ENCODE peak calls at places on chromosome 20, in eight cellular contexts. U is right lobe of liver, P is SK-N-SH, L is fibroblast of mammary gland, J is cardiac fibroblast, N is AG04450, R is left lung, V is psoas muscle. I is an unnamed sample.

GRCh38 chr20:19823216-19823615 is 65.2 kb downstream of the RIN2 start:
- DNase-seq in R (no peak), V (no peak), P (no peak), U (no peak), J (no peak), L (peak), N (no peak), I (no peak)

GRCh38 chr20:63494420-63495166 is 4.3 kb downstream of the EEF1A2 start:
- DNase-seq in J (no peak), U (peak), P (no peak), V (peak), L (no peak), N (no peak), R (peak), I (no peak)

GRCh38 chr20:63091901-63092659 is 85.3 kb upstream of the BHLHE23 start:
- DNase-seq in L (no peak), N (no peak), J (no peak), P (no peak), U (peak), R (peak), V (peak), I (peak)

GRCh38 chr20:6828794-6829423 is 61.4 kb downstream of the BMP2 start:
- DNase-seq in L (peak), J (peak), N (peak), U (no peak), V (peak), P (peak), R (no peak), I (peak)

GRCh38 chr20:4369798-4370124 is 351.9 kb upstream of the PRND start:
- DNase-seq in U (no peak), V (no peak), R (no peak), P (no peak), N (no peak), J (no peak), L (no peak), I (no peak)

GRCh38 chr20:61185841-61186601 is 66.0 kb upstream of the CDH4 start:
- DNase-seq in U (no peak), N (peak), P (no peak), L (peak), J (peak), V (no peak), R (no peak), I (peak)

GRCh38 chr20:50108571-50109235 is 4.2 kb downstream of the UBE2V1 start:
- DNase-seq in J (no peak), V (no peak), L (no peak), N (no peak), U (no peak), R (no peak), P (no peak), I (peak)

GRCh38 chr20:36262440-36262839 is 26.2 kb downstream of the AAR2 start:
- DNase-seq in P (no peak), U (no peak), R (no peak), N (no peak), V (peak), L (no peak), J (no peak), I (no peak)

GRCh38 chr20:37914672-37915433 is 11.9 kb downstream of the VSTM2L start:
- DNase-seq in N (no peak), V (no peak), L (no peak), P (peak), U (no peak), J (no peak), R (no peak), I (no peak)

DNA sequence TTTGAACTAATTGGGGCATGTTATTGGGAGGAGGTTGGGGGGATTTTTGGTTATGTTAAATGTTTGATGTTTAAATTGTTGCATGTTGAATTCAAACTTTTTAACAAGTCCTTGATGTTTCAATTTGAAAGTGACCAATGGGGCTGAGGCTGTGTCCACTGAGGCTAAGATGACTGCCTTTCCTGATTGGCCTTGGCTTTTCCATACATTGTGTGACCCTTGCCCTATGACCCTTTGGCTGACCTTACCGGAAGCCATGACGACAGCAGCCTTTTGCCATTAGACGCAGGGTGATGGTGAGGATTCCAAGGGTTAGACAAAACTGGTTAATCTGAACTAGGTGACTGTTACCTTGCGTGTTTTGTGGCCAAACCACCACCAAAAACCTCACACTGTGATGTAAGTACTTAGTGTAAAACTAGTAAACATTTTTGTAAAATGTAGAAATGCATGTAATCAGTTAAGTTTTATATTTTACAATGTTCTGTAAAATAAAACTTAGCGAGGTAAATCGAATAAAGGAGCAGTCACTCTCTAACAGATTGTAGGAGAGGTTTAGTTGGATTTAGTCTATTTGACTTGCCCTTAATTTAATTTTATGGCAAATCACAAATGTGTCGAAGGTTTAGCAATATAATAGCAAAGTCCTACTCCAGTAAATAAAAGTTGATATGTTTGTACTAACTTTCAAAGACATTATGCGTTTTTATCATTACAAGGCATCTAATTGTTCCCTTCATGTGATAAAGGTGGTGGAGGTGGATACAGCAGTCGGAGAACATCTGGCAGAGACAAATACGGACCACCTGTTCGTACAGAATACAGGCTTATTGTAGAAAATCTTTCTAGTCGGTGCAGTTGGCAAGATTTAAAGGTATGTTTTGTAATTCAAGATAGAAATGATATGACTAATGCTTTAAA is 1.6 kb downstream of the SRSF6 start:
- DNase-seq in J (peak), L (peak), N (no peak), P (no peak), R (no peak), V (no peak), U (no peak), I (peak)
- H3K4me3 ChIP-seq in J (peak), L (peak), N (peak), P (peak), R (peak), V (peak), U (peak), I (peak)

DNA sequence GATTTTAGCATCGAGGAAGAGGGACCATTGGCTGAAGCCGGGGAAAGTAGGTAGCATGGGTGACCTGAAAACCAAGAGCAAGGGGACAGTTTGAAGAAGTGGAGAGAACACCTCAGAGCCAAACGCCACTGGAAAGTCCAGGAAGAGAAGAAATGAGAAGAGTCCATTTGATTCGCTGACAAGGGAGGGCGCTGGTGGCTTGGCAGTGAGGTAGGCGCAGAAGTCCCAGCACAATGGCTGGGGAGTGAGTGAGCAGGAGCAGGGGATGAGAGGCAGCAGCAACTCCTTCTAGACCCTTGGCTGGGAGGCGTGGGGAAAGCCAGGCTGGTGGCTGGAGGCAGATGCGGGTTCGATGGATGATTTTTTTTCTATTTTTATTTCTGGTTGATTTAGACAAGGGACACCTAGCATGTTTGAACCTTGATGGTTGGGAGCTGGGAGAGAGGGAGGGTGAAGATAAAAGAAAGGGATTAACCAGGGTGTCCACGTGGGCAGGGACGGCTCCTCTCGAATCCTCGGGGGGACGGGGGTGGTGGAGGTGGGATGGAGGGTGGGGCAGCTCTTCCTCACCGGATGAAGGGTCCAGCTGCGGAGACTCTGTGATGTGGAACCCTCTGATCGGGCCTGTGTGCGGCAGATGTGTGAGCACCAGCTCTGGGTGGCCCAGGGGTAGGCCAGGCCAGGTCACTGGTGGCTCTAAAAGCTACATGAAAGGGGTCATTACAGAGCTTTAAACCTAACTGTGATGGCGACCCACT is 164.2 kb downstream of the NFATC2 start:
- DNase-seq in J (no peak), V (no peak), U (no peak), P (no peak), N (no peak), R (no peak), L (no peak), I (no peak)
- TF ChIP-seq CTCF in J (no peak), V (no peak), U (no peak), P (peak), N (no peak), R (no peak), L (peak), I (no peak)

DNA sequence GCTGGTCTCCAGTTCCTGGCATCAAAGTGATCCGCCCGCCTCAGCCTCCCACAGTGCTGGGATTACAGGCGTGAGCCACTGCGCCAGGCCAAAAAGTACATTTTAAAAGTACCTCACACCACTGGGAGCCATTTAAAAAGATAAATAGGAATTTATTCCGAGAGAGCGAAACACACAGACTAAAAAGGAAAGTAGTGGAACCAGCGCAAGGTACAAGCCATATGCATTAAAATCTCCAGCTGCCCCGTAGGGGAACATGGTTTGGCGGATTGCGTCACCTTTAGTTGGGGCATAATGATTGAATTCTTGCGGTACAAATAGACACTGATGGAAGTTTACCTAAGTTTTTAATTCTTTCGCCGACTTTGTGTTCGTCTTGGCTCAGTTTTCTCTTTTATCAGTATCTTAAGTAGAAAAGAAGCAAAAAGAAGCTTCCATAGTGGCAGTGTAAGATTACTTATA is 1.3 kb downstream of the RAD21L1 start:
- DNase-seq in J (no peak), L (no peak), P (no peak), V (no peak), N (no peak), U (no peak), R (no peak), I (no peak)
- H3K4me3 ChIP-seq in J (no peak), L (no peak), P (no peak), V (peak), N (peak), U (no peak), R (no peak), I (no peak)

DNA sequence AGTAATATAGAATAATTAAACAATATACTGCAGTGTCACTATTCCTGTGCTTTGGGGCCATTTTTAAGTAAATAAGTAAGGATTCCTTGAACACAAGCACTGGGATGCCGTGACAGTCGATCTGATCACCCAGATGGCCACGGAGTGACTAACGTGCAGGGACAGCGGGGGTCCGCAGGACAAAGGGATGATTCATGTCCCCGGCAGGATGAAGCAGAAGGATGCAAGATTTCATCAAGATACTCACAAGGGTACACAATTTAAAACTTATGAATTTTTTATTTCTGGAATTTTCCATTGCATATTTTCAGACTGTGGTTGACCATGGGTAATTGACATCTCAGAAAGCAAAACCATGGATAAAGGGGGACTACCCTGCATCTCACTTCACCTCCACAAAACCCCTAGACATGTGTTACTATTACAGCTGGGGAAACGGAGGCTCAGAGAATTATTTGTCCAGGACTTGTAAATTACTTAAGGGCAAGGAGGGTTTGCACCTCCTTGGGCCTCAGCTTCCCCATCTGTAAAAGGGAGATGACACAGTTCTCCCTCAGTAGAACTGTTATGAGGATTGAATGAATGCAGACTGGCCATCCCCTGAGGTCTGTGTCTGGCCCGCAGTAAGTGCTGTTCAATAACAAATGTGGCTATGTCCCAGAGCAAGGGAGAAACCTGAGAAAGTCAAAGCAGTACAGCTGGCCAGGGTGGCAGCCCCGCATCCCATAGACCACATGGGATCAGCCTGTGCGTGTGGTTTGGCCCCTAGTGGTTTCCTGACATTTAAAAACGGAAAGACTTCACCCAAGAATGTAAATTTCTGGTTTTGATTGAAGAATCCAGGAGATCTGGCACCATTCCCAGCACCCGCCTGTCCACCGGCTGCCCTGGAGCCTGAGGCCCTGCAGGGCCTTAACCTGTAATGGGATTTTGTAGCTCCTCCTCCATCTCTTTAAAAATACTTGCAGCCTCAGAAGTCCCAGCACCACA is 235.5 kb downstream of the BMP7 start:
- DNase-seq in V (no peak), J (peak), N (no peak), U (no peak), L (peak), R (no peak), P (peak), I (no peak)
- TF ChIP-seq CTCF in V (no peak), J (no peak), N (no peak), U (no peak), L (no peak), R (no peak), P (no peak), I (no peak)

GRCh38 chr20:44739952-44740351 is 5.7 kb upstream of the KCNK15 start:
- DNase-seq in N (no peak), V (peak), L (no peak), J (no peak), R (no peak), P (no peak), U (no peak), I (no peak)

GRCh38 chr20:44735816-44736169 is 9.9 kb upstream of the KCNK15 start:
- DNase-seq in J (no peak), L (no peak), R (no peak), N (no peak), P (no peak), V (no peak), U (no peak), I (no peak)

GRCh38 chr20:44737116-44737515 is 8.5 kb upstream of the KCNK15 start:
- DNase-seq in J (no peak), U (no peak), R (no peak), L (no peak), P (no peak), N (no peak), V (no peak), I (no peak)

GRCh38 chr20:44736170-44737021 is 9.3 kb upstream of the KCNK15 start:
- DNase-seq in J (peak), V (peak), L (peak), P (no peak), U (peak), R (no peak), N (no peak), I (no peak)

GRCh38 chr20:44738779-44739477 is 6.7 kb upstream of the KCNK15 start:
- DNase-seq in V (peak), N (no peak), J (peak), R (no peak), U (no peak), L (peak), P (peak), I (peak)
- H3K4me3 ChIP-seq in V (no peak), N (no peak), J (no peak), R (no peak), U (no peak), L (no peak), P (peak), I (no peak)

DNA sequence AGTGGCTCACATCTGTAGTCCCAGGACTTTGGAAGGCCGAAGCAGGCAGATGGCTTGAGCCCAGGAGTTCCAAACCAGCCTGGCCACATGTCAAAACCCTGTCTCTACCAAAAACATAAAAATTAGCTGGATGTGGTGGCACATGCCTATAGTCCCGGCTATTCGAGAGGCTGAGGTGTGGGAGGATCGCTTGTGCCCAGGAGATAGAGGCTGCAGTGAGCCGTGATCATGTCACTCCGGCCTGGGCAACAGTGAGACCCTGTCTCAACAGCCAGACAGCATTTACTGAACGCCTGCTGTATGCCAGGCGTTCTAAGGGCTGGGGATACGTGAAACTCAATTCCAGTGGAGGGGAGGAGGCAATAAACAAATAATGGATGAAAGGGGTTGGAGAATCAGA is 69.9 kb downstream of the ATP9A start:
- DNase-seq in J (no peak), P (no peak), L (no peak), N (no peak), R (no peak), U (no peak), V (no peak), I (no peak)
- TF ChIP-seq CTCF in J (no peak), P (no peak), L (no peak), N (no peak), R (no peak), U (no peak), V (no peak), I (no peak)

GRCh38 chr20:1327241-1327653 is 1.7 kb downstream of the SDCBP2 start:
- DNase-seq in V (no peak), N (no peak), P (no peak), U (no peak), J (peak), L (peak), R (no peak), I (peak)
- H3K4me3 ChIP-seq in V (no peak), N (no peak), P (no peak), U (no peak), J (no peak), L (no peak), R (no peak), I (no peak)

I was measured in lower leg skin.